ENCODE peak calls at places on chromosome 21, in seven cellular contexts. One of them, this sample, is unnamed.

GRCh38 chr21:20443558-20444155 is 554.6 kb upstream of the NCAM2 start:
- DNase-seq in iPS-NIHi11: peak
- DNase-seq in nephron progenitor cell: peak
- DNase-seq in hepatic stellate cell: no peak
- DNase-seq in epithelial cell of prostate: no peak
- DNase-seq in IMR-90: no peak
- DNase-seq in stimulated activated CD8-positive, alpha-beta memory T cell treated with anti-CD3 and anti-CD28 coated beads, Interleukin-7, amount 100 ng/mL, for 48 hours: no peak
- DNase-seq in this sample: no peak

GRCh38 chr21:26776320-26777021 is 68.7 kb downstream of the ADAMTS1 start:
- DNase-seq in hepatic stellate cell: peak
- DNase-seq in epithelial cell of prostate: no peak
- DNase-seq in nephron progenitor cell: no peak
- DNase-seq in iPS-NIHi11: no peak
- DNase-seq in stimulated activated CD8-positive, alpha-beta memory T cell treated with anti-CD3 and anti-CD28 coated beads, Interleukin-7, amount 100 ng/mL, for 48 hours: no peak
- DNase-seq in IMR-90: peak
- DNase-seq in this sample: no peak

GRCh38 chr21:41478319-41479177 is 29.4 kb downstream of the TMPRSS2 start:
- DNase-seq in iPS-NIHi11: no peak
- DNase-seq in epithelial cell of prostate: no peak
- DNase-seq in IMR-90: no peak
- DNase-seq in stimulated activated CD8-positive, alpha-beta memory T cell treated with anti-CD3 and anti-CD28 coated beads, Interleukin-7, amount 100 ng/mL, for 48 hours: no peak
- DNase-seq in nephron progenitor cell: no peak
- DNase-seq in hepatic stellate cell: no peak
- DNase-seq in this sample: no peak

GRCh38 chr21:26107439-26107838 is 63.1 kb downstream of the APP start:
- DNase-seq in epithelial cell of prostate: no peak
- DNase-seq in IMR-90: no peak
- DNase-seq in stimulated activated CD8-positive, alpha-beta memory T cell treated with anti-CD3 and anti-CD28 coated beads, Interleukin-7, amount 100 ng/mL, for 48 hours: no peak
- DNase-seq in hepatic stellate cell: no peak
- DNase-seq in iPS-NIHi11: no peak
- DNase-seq in nephron progenitor cell: no peak
- DNase-seq in this sample: no peak

GRCh38 chr21:36730291-36731281 is 31.7 kb downstream of the SIM2 start:
- DNase-seq in iPS-NIHi11: no peak
- DNase-seq in hepatic stellate cell: no peak
- DNase-seq in stimulated activated CD8-positive, alpha-beta memory T cell treated with anti-CD3 and anti-CD28 coated beads, Interleukin-7, amount 100 ng/mL, for 48 hours: no peak
- DNase-seq in IMR-90: no peak
- DNase-seq in nephron progenitor cell: no peak
- DNase-seq in epithelial cell of prostate: no peak
- DNase-seq in this sample: no peak

GRCh38 chr21:45588861-45589491 is 46.7 kb upstream of the SLC19A1 start:
- DNase-seq in epithelial cell of prostate: no peak
- DNase-seq in iPS-NIHi11: no peak
- DNase-seq in nephron progenitor cell: no peak
- DNase-seq in stimulated activated CD8-positive, alpha-beta memory T cell treated with anti-CD3 and anti-CD28 coated beads, Interleukin-7, amount 100 ng/mL, for 48 hours: no peak
- DNase-seq in IMR-90: no peak
- DNase-seq in hepatic stellate cell: no peak
- DNase-seq in this sample: no peak

GRCh38 chr21:17467829-17468228 is 45.0 kb upstream of the CXADR start:
- DNase-seq in hepatic stellate cell: no peak
- DNase-seq in IMR-90: peak
- DNase-seq in stimulated activated CD8-positive, alpha-beta memory T cell treated with anti-CD3 and anti-CD28 coated beads, Interleukin-7, amount 100 ng/mL, for 48 hours: no peak
- DNase-seq in epithelial cell of prostate: no peak
- DNase-seq in nephron progenitor cell: no peak
- DNase-seq in iPS-NIHi11: no peak
- DNase-seq in this sample: no peak

GRCh38 chr21:27168084-27168483 is 201.2 kb upstream of the ADAMTS5 start:
- DNase-seq in iPS-NIHi11: no peak
- DNase-seq in stimulated activated CD8-positive, alpha-beta memory T cell treated with anti-CD3 and anti-CD28 coated beads, Interleukin-7, amount 100 ng/mL, for 48 hours: no peak
- DNase-seq in nephron progenitor cell: no peak
- DNase-seq in IMR-90: peak
- DNase-seq in hepatic stellate cell: peak
- DNase-seq in epithelial cell of prostate: no peak
- DNase-seq in this sample: no peak

GRCh38 chr21:28239345-28239744 is 753.3 kb downstream of the LTN1 start:
- DNase-seq in stimulated activated CD8-positive, alpha-beta memory T cell treated with anti-CD3 and anti-CD28 coated beads, Interleukin-7, amount 100 ng/mL, for 48 hours: no peak
- DNase-seq in hepatic stellate cell: no peak
- DNase-seq in epithelial cell of prostate: no peak
- DNase-seq in nephron progenitor cell: no peak
- DNase-seq in iPS-NIHi11: no peak
- DNase-seq in IMR-90: no peak
- DNase-seq in this sample: no peak

GRCh38 chr21:44765231-44766013 is 36.2 kb downstream of the UBE2G2 start:
- DNase-seq in IMR-90: no peak
- DNase-seq in hepatic stellate cell: no peak
- DNase-seq in stimulated activated CD8-positive, alpha-beta memory T cell treated with anti-CD3 and anti-CD28 coated beads, Interleukin-7, amount 100 ng/mL, for 48 hours: peak
- DNase-seq in nephron progenitor cell: no peak
- DNase-seq in iPS-NIHi11: no peak
- DNase-seq in epithelial cell of prostate: no peak
- DNase-seq in this sample: peak

GRCh38 chr21:44306926-44307687 is 7.3 kb downstream of the PFKL start:
- DNase-seq in stimulated activated CD8-positive, alpha-beta memory T cell treated with anti-CD3 and anti-CD28 coated beads, Interleukin-7, amount 100 ng/mL, for 48 hours: no peak
- DNase-seq in epithelial cell of prostate: no peak
- DNase-seq in hepatic stellate cell: no peak
- DNase-seq in nephron progenitor cell: no peak
- DNase-seq in IMR-90: peak
- DNase-seq in iPS-NIHi11: no peak
- DNase-seq in this sample: no peak

GRCh38 chr21:41142051-41142795 is 25.7 kb upstream of the BACE2 start:
- DNase-seq in iPS-NIHi11: peak
- DNase-seq in nephron progenitor cell: no peak
- DNase-seq in IMR-90: peak
- DNase-seq in stimulated activated CD8-positive, alpha-beta memory T cell treated with anti-CD3 and anti-CD28 coated beads, Interleukin-7, amount 100 ng/mL, for 48 hours: no peak
- DNase-seq in epithelial cell of prostate: peak
- DNase-seq in hepatic stellate cell: no peak
- DNase-seq in this sample: no peak

GRCh38 chr21:14273736-14274538 is 58.0 kb downstream of the RBM11 start:
- DNase-seq in nephron progenitor cell: no peak
- DNase-seq in stimulated activated CD8-positive, alpha-beta memory T cell treated with anti-CD3 and anti-CD28 coated beads, Interleukin-7, amount 100 ng/mL, for 48 hours: no peak
- DNase-seq in epithelial cell of prostate: no peak
- DNase-seq in hepatic stellate cell: no peak
- DNase-seq in IMR-90: no peak
- DNase-seq in iPS-NIHi11: peak
- DNase-seq in this sample: no peak

GRCh38 chr21:46188226-46189212 is 4.3 kb upstream of the SPATC1L start:
- DNase-seq in IMR-90: peak
- DNase-seq in iPS-NIHi11: peak
- DNase-seq in epithelial cell of prostate: peak
- DNase-seq in stimulated activated CD8-positive, alpha-beta memory T cell treated with anti-CD3 and anti-CD28 coated beads, Interleukin-7, amount 100 ng/mL, for 48 hours: no peak
- DNase-seq in hepatic stellate cell: peak
- DNase-seq in nephron progenitor cell: no peak
- DNase-seq in this sample: peak

GRCh38 chr21:45618846-45619485 is 24.6 kb upstream of the PCBP3 start:
- DNase-seq in epithelial cell of prostate: no peak
- DNase-seq in hepatic stellate cell: no peak
- DNase-seq in IMR-90: no peak
- DNase-seq in stimulated activated CD8-positive, alpha-beta memory T cell treated with anti-CD3 and anti-CD28 coated beads, Interleukin-7, amount 100 ng/mL, for 48 hours: no peak
- DNase-seq in nephron progenitor cell: no peak
- DNase-seq in iPS-NIHi11: no peak
- DNase-seq in this sample: no peak

GRCh38 chr21:41630249-41630648 is 122.3 kb upstream of the TMPRSS2 start:
- DNase-seq in IMR-90: peak
- DNase-seq in stimulated activated CD8-positive, alpha-beta memory T cell treated with anti-CD3 and anti-CD28 coated beads, Interleukin-7, amount 100 ng/mL, for 48 hours: no peak
- DNase-seq in hepatic stellate cell: peak
- DNase-seq in nephron progenitor cell: no peak
- DNase-seq in epithelial cell of prostate: peak
- DNase-seq in iPS-NIHi11: no peak
- DNase-seq in this sample: no peak

This sample was measured in WERI-Rb-1.